ENCODE peak calls at places on chromosomes 3 and 15, in eight cellular contexts. One of them, this sample, is unnamed.
A peak's percentile ranks its signal among the peaks of the same experiment; 100 is the strongest.

GRCh38 chr3:4814302-4814903 is 164.8 kb upstream of the BHLHE40 start:
- DNase-seq in stimulated activated CD4-positive, alpha-beta T cell treated with anti-CD3 and anti-CD28 coated beads, Interleukin-12 subunit alpha, Interleukin-12 subunit beta, amount 100 ng/mL, for 24 hours: no peak
- DNase-seq in neural progenitor cell: no peak
- DNase-seq in HL-60: peak; percentile 85
- DNase-seq in A673: peak; percentile 48
- DNase-seq in H7: no peak
- DNase-seq in AG04450: no peak
- DNase-seq in bronchial epithelial cell: no peak
- DNase-seq in this sample: no peak

GRCh38 chr3:142929109-142929508 is 34.4 kb downstream of the PAQR9 start:
- DNase-seq in stimulated activated CD4-positive, alpha-beta T cell treated with anti-CD3 and anti-CD28 coated beads, Interleukin-12 subunit alpha, Interleukin-12 subunit beta, amount 100 ng/mL, for 24 hours: peak; percentile 38
- DNase-seq in neural progenitor cell: peak; percentile 38
- DNase-seq in HL-60: peak; percentile 30
- DNase-seq in A673: peak; percentile 38
- DNase-seq in H7: peak; percentile 54
- DNase-seq in AG04450: no peak
- DNase-seq in bronchial epithelial cell: peak; percentile 64
- DNase-seq in this sample: peak; percentile 50

GRCh38 chr15:92810418-92811138 is 89.5 kb upstream of the CHD2 start:
- DNase-seq in stimulated activated CD4-positive, alpha-beta T cell treated with anti-CD3 and anti-CD28 coated beads, Interleukin-12 subunit alpha, Interleukin-12 subunit beta, amount 100 ng/mL, for 24 hours: peak; percentile 55
- DNase-seq in neural progenitor cell: peak; percentile 77
- DNase-seq in HL-60: no peak
- DNase-seq in A673: no peak
- DNase-seq in H7: peak; percentile 42
- DNase-seq in AG04450: no peak
- DNase-seq in bronchial epithelial cell: peak; percentile 80
- DNase-seq in this sample: peak; percentile 77

GRCh38 chr3:54121404-54122045 is 827 bp upstream of the CACNA2D3 start:
- DNase-seq in stimulated activated CD4-positive, alpha-beta T cell treated with anti-CD3 and anti-CD28 coated beads, Interleukin-12 subunit alpha, Interleukin-12 subunit beta, amount 100 ng/mL, for 24 hours: no peak
- DNase-seq in neural progenitor cell: peak; percentile 64
- DNase-seq in HL-60: no peak
- DNase-seq in A673: no peak
- DNase-seq in H7: no peak
- DNase-seq in AG04450: no peak
- DNase-seq in bronchial epithelial cell: no peak
- DNase-seq in this sample: no peak

GRCh38 chr3:46829699-46830208 is 33.5 kb downstream of the MYL3 start:
- DNase-seq in stimulated activated CD4-positive, alpha-beta T cell treated with anti-CD3 and anti-CD28 coated beads, Interleukin-12 subunit alpha, Interleukin-12 subunit beta, amount 100 ng/mL, for 24 hours: peak; percentile 26
- DNase-seq in neural progenitor cell: no peak
- DNase-seq in HL-60: no peak
- DNase-seq in A673: no peak
- DNase-seq in H7: no peak
- DNase-seq in AG04450: no peak
- DNase-seq in bronchial epithelial cell: no peak
- DNase-seq in this sample: no peak

GRCh38 chr15:97547381-97547780 is 413.1 kb upstream of the ARRDC4 start:
- DNase-seq in stimulated activated CD4-positive, alpha-beta T cell treated with anti-CD3 and anti-CD28 coated beads, Interleukin-12 subunit alpha, Interleukin-12 subunit beta, amount 100 ng/mL, for 24 hours: no peak
- DNase-seq in neural progenitor cell: no peak
- DNase-seq in HL-60: peak; percentile 51
- DNase-seq in A673: no peak
- DNase-seq in H7: no peak
- DNase-seq in AG04450: no peak
- DNase-seq in bronchial epithelial cell: no peak
- DNase-seq in this sample: no peak

GRCh38 chr15:99976811-99977271 is 243.6 kb upstream of the LYSMD4 start:
- DNase-seq in stimulated activated CD4-positive, alpha-beta T cell treated with anti-CD3 and anti-CD28 coated beads, Interleukin-12 subunit alpha, Interleukin-12 subunit beta, amount 100 ng/mL, for 24 hours: no peak
- DNase-seq in neural progenitor cell: no peak
- DNase-seq in HL-60: peak; percentile 22
- DNase-seq in A673: no peak
- DNase-seq in H7: no peak
- DNase-seq in AG04450: no peak
- DNase-seq in bronchial epithelial cell: peak; percentile 91
- DNase-seq in this sample: peak; percentile 36

GRCh38 chr3:12506201-12506600 is 21.9 kb downstream of the TSEN2 start:
- DNase-seq in stimulated activated CD4-positive, alpha-beta T cell treated with anti-CD3 and anti-CD28 coated beads, Interleukin-12 subunit alpha, Interleukin-12 subunit beta, amount 100 ng/mL, for 24 hours: no peak
- DNase-seq in neural progenitor cell: no peak
- DNase-seq in HL-60: no peak
- DNase-seq in A673: no peak
- DNase-seq in H7: no peak
- DNase-seq in AG04450: no peak
- DNase-seq in bronchial epithelial cell: no peak
- DNase-seq in this sample: no peak

GRCh38 chr15:51803961-51804360 is 25.5 kb upstream of the TMOD3 start:
- DNase-seq in stimulated activated CD4-positive, alpha-beta T cell treated with anti-CD3 and anti-CD28 coated beads, Interleukin-12 subunit alpha, Interleukin-12 subunit beta, amount 100 ng/mL, for 24 hours: no peak
- DNase-seq in neural progenitor cell: no peak
- DNase-seq in HL-60: no peak
- DNase-seq in A673: no peak
- DNase-seq in H7: no peak
- DNase-seq in AG04450: no peak
- DNase-seq in bronchial epithelial cell: no peak
- DNase-seq in this sample: no peak

GRCh38 chr3:58164199-58164879 is 46.4 kb downstream of the DNASE1L3 start:
- DNase-seq in stimulated activated CD4-positive, alpha-beta T cell treated with anti-CD3 and anti-CD28 coated beads, Interleukin-12 subunit alpha, Interleukin-12 subunit beta, amount 100 ng/mL, for 24 hours: no peak
- DNase-seq in neural progenitor cell: no peak
- DNase-seq in HL-60: no peak
- DNase-seq in A673: no peak
- DNase-seq in H7: no peak
- DNase-seq in AG04450: peak; percentile 33
- DNase-seq in bronchial epithelial cell: peak; percentile 69
- DNase-seq in this sample: peak; percentile 31

This sample was measured in EL.